ENCODE peak calls at places on chromosomes 6 and 20, in nine cellular contexts. One of them, this sample, is unnamed.

GRCh38 chr6:112482373-112482772 is 135.2 kb downstream of the RFPL4B start:
- DNase-seq in stromal cell of bone marrow: no peak
- DNase-seq in GM04504: no peak
- DNase-seq in activated B cell treated with CpG ODN at 0.5 μM for 24 hours: no peak
- DNase-seq in AG10803: no peak
- DNase-seq in left kidney: no peak
- DNase-seq in AG08396: no peak
- DNase-seq in iris pigment epithelial cell: no peak
- DNase-seq in stimulated activated CD8-positive, alpha-beta memory T cell treated with anti-CD3 and anti-CD28 coated beads, Interleukin-4, amount 100 ng/mL, for 24 hours: no peak
- DNase-seq in this sample: no peak

GRCh38 chr20:34927736-34928135 is 27.9 kb downstream of the GSS start:
- DNase-seq in stromal cell of bone marrow: no peak
- DNase-seq in GM04504: no peak
- DNase-seq in activated B cell treated with CpG ODN at 0.5 μM for 24 hours: no peak
- DNase-seq in AG10803: no peak
- DNase-seq in left kidney: no peak
- DNase-seq in AG08396: no peak
- DNase-seq in iris pigment epithelial cell: no peak
- DNase-seq in stimulated activated CD8-positive, alpha-beta memory T cell treated with anti-CD3 and anti-CD28 coated beads, Interleukin-4, amount 100 ng/mL, for 24 hours: no peak
- DNase-seq in this sample: no peak

GRCh38 chr20:50029697-50030428 is 47.1 kb downstream of the SNAI1 start:
- DNase-seq in stromal cell of bone marrow: peak
- DNase-seq in GM04504: peak
- DNase-seq in activated B cell treated with CpG ODN at 0.5 μM for 24 hours: no peak
- DNase-seq in AG10803: peak
- DNase-seq in left kidney: no peak
- DNase-seq in AG08396: peak
- DNase-seq in iris pigment epithelial cell: peak
- DNase-seq in stimulated activated CD8-positive, alpha-beta memory T cell treated with anti-CD3 and anti-CD28 coated beads, Interleukin-4, amount 100 ng/mL, for 24 hours: no peak
- DNase-seq in this sample: no peak

GRCh38 chr20:9079038-9079731 is 10.3 kb downstream of the PLCB4 start:
- DNase-seq in stromal cell of bone marrow: no peak
- DNase-seq in GM04504: no peak
- DNase-seq in activated B cell treated with CpG ODN at 0.5 μM for 24 hours: no peak
- DNase-seq in AG10803: no peak
- DNase-seq in left kidney: no peak
- DNase-seq in AG08396: no peak
- DNase-seq in iris pigment epithelial cell: no peak
- DNase-seq in stimulated activated CD8-positive, alpha-beta memory T cell treated with anti-CD3 and anti-CD28 coated beads, Interleukin-4, amount 100 ng/mL, for 24 hours: no peak
- DNase-seq in this sample: no peak

GRCh38 chr6:44225579-44226325 is 2.4 kb downstream of the SLC29A1 start:
- DNase-seq in stromal cell of bone marrow: no peak
- DNase-seq in GM04504: no peak
- DNase-seq in activated B cell treated with CpG ODN at 0.5 μM for 24 hours: no peak
- DNase-seq in AG10803: no peak
- DNase-seq in left kidney: no peak
- DNase-seq in AG08396: no peak
- DNase-seq in iris pigment epithelial cell: no peak
- DNase-seq in stimulated activated CD8-positive, alpha-beta memory T cell treated with anti-CD3 and anti-CD28 coated beads, Interleukin-4, amount 100 ng/mL, for 24 hours: no peak
- DNase-seq in this sample: no peak

GRCh38 chr20:32447136-32448027 is 89.3 kb downstream of the ASXL1 start:
- DNase-seq in stromal cell of bone marrow: no peak
- DNase-seq in GM04504: no peak
- DNase-seq in activated B cell treated with CpG ODN at 0.5 μM for 24 hours: no peak
- DNase-seq in AG10803: no peak
- DNase-seq in left kidney: no peak
- DNase-seq in AG08396: no peak
- DNase-seq in iris pigment epithelial cell: no peak
- DNase-seq in stimulated activated CD8-positive, alpha-beta memory T cell treated with anti-CD3 and anti-CD28 coated beads, Interleukin-4, amount 100 ng/mL, for 24 hours: no peak
- DNase-seq in this sample: no peak

GRCh38 chr6:118240878-118241528 is 307.1 kb upstream of the PLN start:
- DNase-seq in stromal cell of bone marrow: no peak
- DNase-seq in GM04504: no peak
- DNase-seq in activated B cell treated with CpG ODN at 0.5 μM for 24 hours: no peak
- DNase-seq in AG10803: no peak
- DNase-seq in left kidney: no peak
- DNase-seq in AG08396: no peak
- DNase-seq in iris pigment epithelial cell: no peak
- DNase-seq in stimulated activated CD8-positive, alpha-beta memory T cell treated with anti-CD3 and anti-CD28 coated beads, Interleukin-4, amount 100 ng/mL, for 24 hours: no peak
- DNase-seq in this sample: no peak

GRCh38 chr6:109722564-109723254 is 31.6 kb downstream of the FIG4 start:
- DNase-seq in stromal cell of bone marrow: no peak
- DNase-seq in GM04504: no peak
- DNase-seq in activated B cell treated with CpG ODN at 0.5 μM for 24 hours: no peak
- DNase-seq in AG10803: no peak
- DNase-seq in left kidney: no peak
- DNase-seq in AG08396: no peak
- DNase-seq in iris pigment epithelial cell: no peak
- DNase-seq in stimulated activated CD8-positive, alpha-beta memory T cell treated with anti-CD3 and anti-CD28 coated beads, Interleukin-4, amount 100 ng/mL, for 24 hours: no peak
- DNase-seq in this sample: no peak

GRCh38 chr6:167841981-167842380 is 15.3 kb downstream of the AFDN start:
- DNase-seq in stromal cell of bone marrow: no peak
- DNase-seq in GM04504: no peak
- DNase-seq in activated B cell treated with CpG ODN at 0.5 μM for 24 hours: no peak
- DNase-seq in AG10803: no peak
- DNase-seq in left kidney: no peak
- DNase-seq in AG08396: no peak
- DNase-seq in iris pigment epithelial cell: no peak
- DNase-seq in stimulated activated CD8-positive, alpha-beta memory T cell treated with anti-CD3 and anti-CD28 coated beads, Interleukin-4, amount 100 ng/mL, for 24 hours: no peak
- DNase-seq in this sample: no peak

GRCh38 chr6:137744877-137745276 is 122.2 kb upstream of the TNFAIP3 start:
- DNase-seq in stromal cell of bone marrow: no peak
- DNase-seq in GM04504: no peak
- DNase-seq in activated B cell treated with CpG ODN at 0.5 μM for 24 hours: no peak
- DNase-seq in AG10803: no peak
- DNase-seq in left kidney: no peak
- DNase-seq in AG08396: no peak
- DNase-seq in iris pigment epithelial cell: no peak
- DNase-seq in stimulated activated CD8-positive, alpha-beta memory T cell treated with anti-CD3 and anti-CD28 coated beads, Interleukin-4, amount 100 ng/mL, for 24 hours: no peak
- DNase-seq in this sample: no peak

This sample was measured in NCI-H1436.